ENCODE peak calls at places on chromosomes 6 and 20, in ten cellular contexts. One of them, this sample, is unnamed.

GRCh38 chr20:46814366-46815232 is 80.0 kb upstream of the EYA2 start:
- DNase-seq in upper lobe of left lung: no peak
- DNase-seq in hepatocyte: peak
- DNase-seq in heart right ventricle: no peak
- DNase-seq in ovary: no peak
- DNase-seq in kidney: no peak
- DNase-seq in left ventricle myocardium inferior: no peak
- DNase-seq in adrenal gland: peak
- DNase-seq in IMR-90: peak
- DNase-seq in endothelial cell of umbilical vein: no peak
- DNase-seq in this sample: no peak

GRCh38 chr6:136158398-136158797 is 91.7 kb downstream of the MTFR2 start:
- DNase-seq in kidney: peak
- DNase-seq in left ventricle myocardium inferior: peak
- DNase-seq in endothelial cell of umbilical vein: peak
- DNase-seq in adrenal gland: peak
- DNase-seq in upper lobe of left lung: peak
- DNase-seq in heart right ventricle: peak
- DNase-seq in hepatocyte: peak
- DNase-seq in IMR-90: no peak
- DNase-seq in ovary: peak
- DNase-seq in this sample: peak

GRCh38 chr6:163301721-163302635 is 112.5 kb upstream of the QKI start:
- DNase-seq in heart right ventricle: no peak
- DNase-seq in IMR-90: no peak
- DNase-seq in endothelial cell of umbilical vein: no peak
- DNase-seq in ovary: no peak
- DNase-seq in adrenal gland: no peak
- DNase-seq in left ventricle myocardium inferior: no peak
- DNase-seq in hepatocyte: no peak
- DNase-seq in kidney: no peak
- DNase-seq in upper lobe of left lung: no peak
- DNase-seq in this sample: no peak

GRCh38 chr20:3890410-3890751 is 1.2 kb downstream of the PANK2 start:
- DNase-seq in endothelial cell of umbilical vein: no peak
- DNase-seq in kidney: no peak
- DNase-seq in adrenal gland: peak
- DNase-seq in ovary: no peak
- DNase-seq in left ventricle myocardium inferior: no peak
- DNase-seq in heart right ventricle: no peak
- DNase-seq in IMR-90: peak
- DNase-seq in upper lobe of left lung: no peak
- DNase-seq in hepatocyte: no peak
- DNase-seq in this sample: no peak

GRCh38 chr6:42984924-42985475 is 630 bp downstream of the PPP2R5D start:
- DNase-seq in hepatocyte: peak
- DNase-seq in endothelial cell of umbilical vein: peak
- DNase-seq in ovary: no peak
- DNase-seq in left ventricle myocardium inferior: no peak
- DNase-seq in heart right ventricle: peak
- DNase-seq in upper lobe of left lung: no peak
- DNase-seq in kidney: peak
- DNase-seq in IMR-90: no peak
- DNase-seq in adrenal gland: no peak
- DNase-seq in this sample: no peak

GRCh38 chr20:52001999-52002666 is 189.4 kb downstream of the ZFP64 start:
- DNase-seq in adrenal gland: no peak
- DNase-seq in heart right ventricle: no peak
- DNase-seq in upper lobe of left lung: no peak
- DNase-seq in hepatocyte: peak
- DNase-seq in endothelial cell of umbilical vein: peak
- DNase-seq in kidney: no peak
- DNase-seq in left ventricle myocardium inferior: no peak
- DNase-seq in ovary: no peak
- DNase-seq in IMR-90: peak
- DNase-seq in this sample: no peak

GRCh38 chr6:43645613-43645964 is 753 bp downstream of the RSPH9 start:
- DNase-seq in upper lobe of left lung: no peak
- DNase-seq in IMR-90: no peak
- DNase-seq in left ventricle myocardium inferior: no peak
- DNase-seq in ovary: no peak
- DNase-seq in heart right ventricle: no peak
- DNase-seq in endothelial cell of umbilical vein: no peak
- DNase-seq in hepatocyte: no peak
- DNase-seq in adrenal gland: no peak
- DNase-seq in kidney: no peak
- DNase-seq in this sample: no peak

GRCh38 chr20:47887477-47888080 is 102.3 kb upstream of the SULF2 start:
- DNase-seq in left ventricle myocardium inferior: no peak
- DNase-seq in kidney: no peak
- DNase-seq in hepatocyte: no peak
- DNase-seq in ovary: no peak
- DNase-seq in adrenal gland: no peak
- DNase-seq in IMR-90: no peak
- DNase-seq in heart right ventricle: no peak
- DNase-seq in upper lobe of left lung: no peak
- DNase-seq in endothelial cell of umbilical vein: no peak
- DNase-seq in this sample: no peak

GRCh38 chr6:110529355-110529754 is 52.9 kb upstream of the SLC22A16 start:
- DNase-seq in ovary: no peak
- DNase-seq in heart right ventricle: no peak
- DNase-seq in endothelial cell of umbilical vein: peak
- DNase-seq in adrenal gland: no peak
- DNase-seq in upper lobe of left lung: no peak
- DNase-seq in left ventricle myocardium inferior: no peak
- DNase-seq in kidney: no peak
- DNase-seq in IMR-90: peak
- DNase-seq in hepatocyte: no peak
- DNase-seq in this sample: no peak

GRCh38 chr6:106608080-106608668 is 21.1 kb downstream of the RTN4IP1 start:
- DNase-seq in adrenal gland: no peak
- DNase-seq in ovary: no peak
- DNase-seq in left ventricle myocardium inferior: no peak
- DNase-seq in IMR-90: peak
- DNase-seq in hepatocyte: peak
- DNase-seq in heart right ventricle: no peak
- DNase-seq in endothelial cell of umbilical vein: peak
- DNase-seq in upper lobe of left lung: no peak
- DNase-seq in kidney: no peak
- DNase-seq in this sample: no peak

GRCh38 chr6:164827537-164827936 is 481.9 kb downstream of the C6orf118 start:
- DNase-seq in ovary: no peak
- DNase-seq in left ventricle myocardium inferior: no peak
- DNase-seq in hepatocyte: no peak
- DNase-seq in kidney: no peak
- DNase-seq in upper lobe of left lung: no peak
- DNase-seq in endothelial cell of umbilical vein: no peak
- DNase-seq in IMR-90: no peak
- DNase-seq in heart right ventricle: no peak
- DNase-seq in adrenal gland: no peak
- DNase-seq in this sample: no peak

GRCh38 chr6:37347177-37348145 is 6.3 kb upstream of the RNF8 start:
- DNase-seq in heart right ventricle: no peak
- DNase-seq in left ventricle myocardium inferior: no peak
- DNase-seq in hepatocyte: no peak
- DNase-seq in IMR-90: no peak
- DNase-seq in endothelial cell of umbilical vein: no peak
- DNase-seq in adrenal gland: no peak
- DNase-seq in kidney: peak
- DNase-seq in upper lobe of left lung: no peak
- DNase-seq in ovary: no peak
- DNase-seq in this sample: no peak

GRCh38 chr20:58471161-58471834 is 43.9 kb downstream of the APCDD1L start:
- DNase-seq in left ventricle myocardium inferior: peak
- DNase-seq in endothelial cell of umbilical vein: no peak
- DNase-seq in adrenal gland: no peak
- DNase-seq in ovary: peak
- DNase-seq in upper lobe of left lung: no peak
- DNase-seq in IMR-90: peak
- DNase-seq in hepatocyte: peak
- DNase-seq in heart right ventricle: peak
- DNase-seq in kidney: peak
- DNase-seq in this sample: no peak

GRCh38 chr20:53287357-53288042 is 306.1 kb downstream of the ZNF217 start:
- DNase-seq in ovary: no peak
- DNase-seq in IMR-90: no peak
- DNase-seq in upper lobe of left lung: no peak
- DNase-seq in heart right ventricle: no peak
- DNase-seq in endothelial cell of umbilical vein: no peak
- DNase-seq in adrenal gland: no peak
- DNase-seq in hepatocyte: no peak
- DNase-seq in kidney: no peak
- DNase-seq in left ventricle myocardium inferior: no peak
- DNase-seq in this sample: no peak

GRCh38 chr20:31687777-31688176 is 34.9 kb downstream of the BCL2L1 start:
- DNase-seq in adrenal gland: no peak
- DNase-seq in hepatocyte: no peak
- DNase-seq in kidney: no peak
- DNase-seq in IMR-90: no peak
- DNase-seq in endothelial cell of umbilical vein: no peak
- DNase-seq in ovary: no peak
- DNase-seq in upper lobe of left lung: no peak
- DNase-seq in left ventricle myocardium inferior: no peak
- DNase-seq in heart right ventricle: no peak
- DNase-seq in this sample: no peak

GRCh38 chr20:31685853-31686641 is 36.6 kb downstream of the BCL2L1 start:
- DNase-seq in adrenal gland: no peak
- DNase-seq in IMR-90: no peak
- DNase-seq in kidney: no peak
- DNase-seq in ovary: no peak
- DNase-seq in upper lobe of left lung: no peak
- DNase-seq in heart right ventricle: no peak
- DNase-seq in endothelial cell of umbilical vein: no peak
- DNase-seq in left ventricle myocardium inferior: no peak
- DNase-seq in hepatocyte: no peak
- DNase-seq in this sample: no peak

GRCh38 chr20:31691646-31692275 is 30.9 kb downstream of the BCL2L1 start:
- DNase-seq in heart right ventricle: no peak
- DNase-seq in endothelial cell of umbilical vein: no peak
- DNase-seq in kidney: no peak
- DNase-seq in IMR-90: peak
- DNase-seq in adrenal gland: no peak
- DNase-seq in ovary: no peak
- DNase-seq in hepatocyte: no peak
- DNase-seq in upper lobe of left lung: no peak
- DNase-seq in left ventricle myocardium inferior: no peak
- DNase-seq in this sample: no peak

GRCh38 chr20:31690124-31690666 is 32.5 kb downstream of the BCL2L1 start:
- DNase-seq in heart right ventricle: no peak
- DNase-seq in adrenal gland: no peak
- DNase-seq in ovary: no peak
- DNase-seq in endothelial cell of umbilical vein: no peak
- DNase-seq in upper lobe of left lung: no peak
- DNase-seq in hepatocyte: no peak
- DNase-seq in left ventricle myocardium inferior: no peak
- DNase-seq in IMR-90: no peak
- DNase-seq in kidney: no peak
- DNase-seq in this sample: no peak

DNA sequence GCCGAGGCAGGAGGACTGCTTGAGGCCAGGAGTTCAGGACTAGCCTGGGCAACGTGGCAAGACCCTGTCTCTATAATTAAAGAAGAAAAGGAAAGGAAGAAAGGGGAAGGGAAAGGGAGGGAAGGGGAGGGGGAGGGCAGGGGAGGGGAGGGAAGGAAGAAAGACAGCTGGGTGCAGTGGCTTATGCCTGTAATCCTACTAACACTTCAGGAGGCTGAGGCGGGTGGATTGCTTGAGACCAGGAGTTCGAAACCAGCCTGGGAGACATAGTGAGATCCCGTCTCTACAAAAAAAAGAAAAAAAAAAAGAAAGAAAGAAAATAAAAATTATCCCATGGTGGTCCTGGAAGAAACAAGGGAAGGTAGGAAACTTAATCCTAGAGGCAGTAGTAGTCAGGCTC is 33.5 kb downstream of the BCL2L1 start:
- DNase-seq in upper lobe of left lung: no peak
- DNase-seq in left ventricle myocardium inferior: no peak
- DNase-seq in adrenal gland: no peak
- DNase-seq in endothelial cell of umbilical vein: no peak
- DNase-seq in hepatocyte: no peak
- DNase-seq in kidney: no peak
- DNase-seq in IMR-90: no peak
- DNase-seq in heart right ventricle: no peak
- DNase-seq in ovary: no peak
- DNase-seq in this sample: no peak
- H3K27ac ChIP-seq in upper lobe of left lung: peak
- H3K27ac ChIP-seq in left ventricle myocardium inferior: peak
- H3K27ac ChIP-seq in adrenal gland: no peak
- H3K27ac ChIP-seq in endothelial cell of umbilical vein: no peak
- H3K27ac ChIP-seq in hepatocyte: no peak
- H3K27ac ChIP-seq in kidney: no peak
- H3K27ac ChIP-seq in IMR-90: no peak
- H3K27ac ChIP-seq in heart right ventricle: peak
- H3K27ac ChIP-seq in ovary: no peak
- H3K27ac ChIP-seq in this sample: no peak

GRCh38 chr6:16437095-16437494 is 198.7 kb downstream of the GMPR start:
- DNase-seq in endothelial cell of umbilical vein: no peak
- DNase-seq in left ventricle myocardium inferior: no peak
- DNase-seq in kidney: no peak
- DNase-seq in heart right ventricle: no peak
- DNase-seq in adrenal gland: no peak
- DNase-seq in upper lobe of left lung: no peak
- DNase-seq in IMR-90: no peak
- DNase-seq in ovary: no peak
- DNase-seq in hepatocyte: no peak
- DNase-seq in this sample: no peak
- H3K4me3 ChIP-seq in endothelial cell of umbilical vein: no peak
- H3K4me3 ChIP-seq in left ventricle myocardium inferior: no peak
- H3K4me3 ChIP-seq in kidney: no peak
- H3K4me3 ChIP-seq in heart right ventricle: no peak
- H3K4me3 ChIP-seq in adrenal gland: no peak
- H3K4me3 ChIP-seq in upper lobe of left lung: no peak
- H3K4me3 ChIP-seq in IMR-90: no peak
- H3K4me3 ChIP-seq in ovary: no peak
- H3K4me3 ChIP-seq in hepatocyte: no peak
- H3K4me3 ChIP-seq in this sample: no peak

DNA sequence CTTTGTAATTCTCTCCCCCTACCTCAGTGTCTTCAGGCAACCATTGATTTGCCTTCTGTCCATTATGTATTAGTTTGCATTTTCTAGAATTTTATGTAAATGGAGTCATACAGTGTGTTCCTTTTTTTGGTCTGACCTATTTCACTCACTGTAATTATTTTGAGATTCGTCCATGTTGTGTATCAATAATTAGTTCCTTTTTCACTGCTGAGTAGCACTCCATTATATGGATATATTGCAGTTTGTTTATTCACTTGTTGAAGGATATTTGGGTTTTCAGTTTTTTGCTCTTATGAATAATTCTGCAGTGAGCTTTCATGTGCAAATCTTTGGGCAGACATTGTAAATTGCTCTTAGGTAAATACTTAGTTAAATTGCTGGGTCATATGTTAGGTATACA is 97.1 kb downstream of the CTNNBL1 start:
- DNase-seq in heart right ventricle: no peak
- DNase-seq in IMR-90: no peak
- DNase-seq in upper lobe of left lung: no peak
- DNase-seq in kidney: no peak
- DNase-seq in endothelial cell of umbilical vein: no peak
- DNase-seq in left ventricle myocardium inferior: no peak
- DNase-seq in ovary: no peak
- DNase-seq in hepatocyte: no peak
- DNase-seq in adrenal gland: no peak
- DNase-seq in this sample: no peak
- TF ChIP-seq CTCF in heart right ventricle: no peak
- TF ChIP-seq CTCF in IMR-90: no peak
- TF ChIP-seq CTCF in upper lobe of left lung: no peak
- TF ChIP-seq CTCF in kidney: no peak
- TF ChIP-seq CTCF in endothelial cell of umbilical vein: no peak
- TF ChIP-seq CTCF in left ventricle myocardium inferior: no peak
- TF ChIP-seq CTCF in ovary: no peak
- TF ChIP-seq CTCF in hepatocyte: no peak
- TF ChIP-seq CTCF in adrenal gland: no peak
- TF ChIP-seq CTCF in this sample: no peak

GRCh38 chr6:33426590-33427563 is 7.0 kb downstream of the SYNGAP1 start:
- DNase-seq in upper lobe of left lung: no peak
- DNase-seq in ovary: peak
- DNase-seq in heart right ventricle: no peak
- DNase-seq in hepatocyte: no peak
- DNase-seq in endothelial cell of umbilical vein: no peak
- DNase-seq in kidney: peak
- DNase-seq in adrenal gland: no peak
- DNase-seq in IMR-90: no peak
- DNase-seq in left ventricle myocardium inferior: no peak
- DNase-seq in this sample: no peak
- H3K27ac ChIP-seq in upper lobe of left lung: peak
- H3K27ac ChIP-seq in ovary: peak
- H3K27ac ChIP-seq in heart right ventricle: peak
- H3K27ac ChIP-seq in hepatocyte: peak
- H3K27ac ChIP-seq in endothelial cell of umbilical vein: no peak
- H3K27ac ChIP-seq in kidney: peak
- H3K27ac ChIP-seq in adrenal gland: no peak
- H3K27ac ChIP-seq in IMR-90: peak
- H3K27ac ChIP-seq in left ventricle myocardium inferior: peak
- H3K27ac ChIP-seq in this sample: peak

This sample was measured in pancreas.